ENCODE peak calls at places on chromosome 9, in ten cellular contexts. D is globus pallidus; P is HEK293T; Q is CD8-positive, alpha-beta T cell; I is PC-3; L is activated T-helper 1 cell treated with Interleukin-2 at 50 U/mL for 16 hours; T is activated CD4-positive, CD25-positive, alpha-beta regulatory T cell; W is IMR-90; U is left lobe of liver; E is GM20000. X is an unnamed sample.

GRCh38 chr9:21395778-21396717 is 10.8 kb upstream of the IFNA2 start:
- DNase-seq in D (peak), P (peak), Q (peak), I (peak), L (peak), T (peak), W (no peak), U (peak), E (peak), X (peak)

GRCh38 chr9:137042751-137043727 is 2.9 kb downstream of the NPDC1 start:
- DNase-seq in D (no peak), P (no peak), Q (no peak), I (no peak), L (no peak), T (no peak), W (no peak), U (no peak), E (no peak), X (no peak)

GRCh38 chr9:110047232-110047954 is 160.6 kb downstream of the C9orf152 start:
- DNase-seq in D (no peak), P (no peak), Q (no peak), I (no peak), L (no peak), T (no peak), W (no peak), U (no peak), E (peak), X (no peak)

GRCh38 chr9:70105142-70105541 is 61.5 kb downstream of the MAMDC2 start:
- DNase-seq in D (no peak), P (no peak), Q (no peak), I (no peak), L (no peak), T (no peak), W (no peak), U (no peak), E (no peak), X (no peak)

GRCh38 chr9:89442981-89443817 is 54.7 kb downstream of the SEMA4D start:
- DNase-seq in D (no peak), P (no peak), Q (no peak), I (no peak), L (no peak), T (no peak), W (peak), U (no peak), E (peak), X (no peak)

GRCh38 chr9:132260846-132261245 is 93.9 kb downstream of the SETX start:
- DNase-seq in D (no peak), P (no peak), Q (no peak), I (no peak), L (no peak), T (no peak), W (no peak), U (no peak), E (no peak), X (no peak)

GRCh38 chr9:92414566-92414965 is 9.7 kb downstream of the OMD start:
- DNase-seq in D (no peak), P (no peak), Q (no peak), I (no peak), L (no peak), T (no peak), W (peak), U (no peak), E (no peak), X (no peak)

GRCh38 chr9:104802110-104802509 is 38.2 kb downstream of the NIPSNAP3B start:
- DNase-seq in D (no peak), P (no peak), Q (no peak), I (no peak), L (no peak), T (no peak), W (no peak), U (no peak), E (no peak), X (no peak)

GRCh38 chr9:75071530-75072122 is 16.3 kb downstream of the NMRK1 start:
- DNase-seq in D (no peak), P (no peak), Q (no peak), I (peak), L (peak), T (peak), W (no peak), U (no peak), E (no peak), X (no peak)

GRCh38 chr9:100756217-100756616 is 178.3 kb downstream of the CAVIN4 start:
- DNase-seq in D (no peak), P (no peak), Q (no peak), I (no peak), L (no peak), T (no peak), W (no peak), U (no peak), E (no peak), X (no peak)

GRCh38 chr9:136658849-136659535 is 3.7 kb upstream of the EGFL7 start:
- DNase-seq in D (no peak), P (no peak), Q (peak), I (no peak), L (no peak), T (no peak), W (no peak), U (no peak), E (no peak), X (no peak)

GRCh38 chr9:96567203-96567700 is 52.4 kb downstream of the CDC14B start:
- DNase-seq in D (no peak), P (peak), Q (peak), I (no peak), L (no peak), T (peak), W (no peak), U (no peak), E (no peak), X (no peak)